ENCODE peak calls at places on chromosomes 12 and 14, in six cellular contexts. F, K, N, Z, W and M are unnamed samples.

GRCh38 chr14:97253756-97254155 is 456.6 kb downstream of the VRK1 start:
- DNase-seq in F (no peak), N (no peak), K (no peak), W (no peak), Z (no peak), M (no peak)

GRCh38 chr12:67748761-67749075 is 100.2 kb downstream of the DYRK2 start:
- DNase-seq in W (no peak), F (no peak), N (no peak), K (peak; percentile 33), Z (peak; percentile 20), M (no peak)

GRCh38 chr12:40055227-40055579 is 50.7 kb downstream of the SLC2A13 start:
- DNase-seq in N (no peak), Z (no peak), W (no peak), F (no peak), K (peak; percentile 19), M (no peak)

GRCh38 chr14:52131640-52132320 is 62.9 kb upstream of the NID2 start:
- DNase-seq in W (peak; percentile 84), K (peak; percentile 96), N (no peak), Z (peak; percentile 92), F (peak; percentile 96), M (peak; percentile 86)

GRCh38 chr14:68548194-68549056 is 244.4 kb downstream of the ZFP36L1 start:
- DNase-seq in Z (peak; percentile 97), N (no peak), F (peak; percentile 99), K (peak; percentile 98), W (peak; percentile 91), M (no peak)

GRCh38 chr12:112314981-112315380 is 67.2 kb downstream of the HECTD4 start:
- DNase-seq in Z (peak; percentile 8), K (peak; percentile 68), F (no peak), W (no peak), N (no peak), M (no peak)

GRCh38 chr14:76904100-76904739 is 78.0 kb downstream of the LRRC74A start:
- DNase-seq in N (no peak), K (peak; percentile 98), Z (peak; percentile 94), W (peak; percentile 84), F (peak; percentile 96), M (no peak)

GRCh38 chr14:65565948-65566347 is 153.4 kb downstream of the FUT8 start:
- DNase-seq in K (no peak), N (no peak), Z (no peak), F (peak; percentile 33), W (no peak), M (no peak)

GRCh38 chr12:112750971-112751370 is 40.6 kb upstream of the RPH3A start:
- DNase-seq in K (peak; percentile 8), N (no peak), W (no peak), F (no peak), Z (no peak), M (no peak)

GRCh38 chr12:50185496-50185895 is 18.3 kb upstream of the CERS5 start:
- DNase-seq in F (no peak), W (no peak), K (no peak), Z (no peak), N (no peak), M (no peak)

GRCh38 chr14:104373055-104373854 is 206.3 kb upstream of the C14orf180 start:
- DNase-seq in K (no peak), F (no peak), W (no peak), N (no peak), Z (no peak), M (no peak)

GRCh38 chr14:91732439-91732838 is 553 bp upstream of the CATSPERB start:
- DNase-seq in W (no peak), N (no peak), K (no peak), Z (no peak), F (no peak), M (no peak)

GRCh38 chr14:106129274-106129673 is 602.9 kb downstream of the TMEM121 start:
- DNase-seq in F (no peak), N (no peak), W (no peak), K (no peak), Z (no peak), M (no peak)

GRCh38 chr12:92408072-92408900 is 262.6 kb upstream of the BTG1 start:
- DNase-seq in W (peak; percentile 67), N (peak; percentile 21), F (peak; percentile 49), K (no peak), Z (peak; percentile 17), M (peak; percentile 50)

GRCh38 chr14:99673328-99674063 is 10.6 kb upstream of the CYP46A1 start:
- DNase-seq in Z (no peak), W (no peak), F (no peak), K (no peak), N (no peak), M (no peak)

GRCh38 chr12:34402228-34402898 is 380.1 kb downstream of the ALG10 start:
- DNase-seq in K (no peak), W (peak; percentile 27), N (no peak), Z (no peak), F (no peak), M (no peak)

GRCh38 chr14:22379727-22380126 is 209.3 kb downstream of the DAD1 start:
- DNase-seq in K (peak; percentile 56), N (no peak), W (no peak), F (no peak), Z (peak; percentile 40), M (no peak)

GRCh38 chr12:79156846-79157463 is 292.4 kb downstream of the SYT1 start:
- DNase-seq in W (no peak), N (no peak), F (no peak), Z (no peak), K (no peak), M (no peak)

GRCh38 chr12:107014050-107014449 is 27.1 kb upstream of the MTERF2 start:
- DNase-seq in Z (no peak), F (no peak), K (no peak), N (no peak), W (no peak), M (no peak)

DNA sequence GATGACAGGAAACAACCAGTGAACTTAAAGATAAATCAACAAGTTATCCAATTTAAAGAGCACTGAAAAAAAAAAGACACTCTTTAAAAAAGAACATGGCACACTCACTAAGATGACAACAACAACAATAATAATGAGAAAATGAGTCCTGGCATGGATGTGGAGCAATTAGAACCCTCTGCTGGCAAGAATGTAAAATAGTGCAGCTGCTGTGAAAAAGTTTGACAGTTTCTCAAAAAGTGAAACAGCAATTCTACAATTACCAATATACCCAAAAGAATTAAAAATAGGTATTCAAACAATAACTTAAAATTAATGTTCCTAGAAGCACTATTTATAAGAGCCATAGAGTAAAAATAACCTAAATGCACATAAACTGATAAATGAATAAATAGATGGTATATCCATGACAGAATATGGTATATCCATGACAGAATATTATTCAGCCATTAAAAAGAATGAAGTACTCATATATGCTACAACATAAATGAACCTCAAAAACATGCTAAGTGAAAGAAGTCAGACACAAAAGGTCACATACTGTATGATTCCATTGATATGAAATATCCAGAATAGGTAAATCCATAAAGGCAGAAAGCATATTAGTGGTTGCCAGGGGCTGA is 49.1 kb upstream of the GPHB5 start:
- DNase-seq in N (no peak), W (no peak), Z (no peak), F (no peak), K (no peak), M (no peak)
- TF ChIP-seq CTCF in N (no peak), W (no peak), Z (peak; percentile 59), F (no peak), K (no peak), M (no peak)

GRCh38 chr12:123543541-123543940 is 10.0 kb upstream of the RILPL1 start:
- DNase-seq in Z (no peak), F (no peak), N (no peak), K (no peak), W (no peak), M (no peak)

GRCh38 chr12:123546281-123546680 is 12.8 kb upstream of the RILPL1 start:
- DNase-seq in K (peak; percentile 40), F (peak; percentile 6), W (no peak), N (no peak), Z (peak; percentile 50), M (no peak)

DNA sequence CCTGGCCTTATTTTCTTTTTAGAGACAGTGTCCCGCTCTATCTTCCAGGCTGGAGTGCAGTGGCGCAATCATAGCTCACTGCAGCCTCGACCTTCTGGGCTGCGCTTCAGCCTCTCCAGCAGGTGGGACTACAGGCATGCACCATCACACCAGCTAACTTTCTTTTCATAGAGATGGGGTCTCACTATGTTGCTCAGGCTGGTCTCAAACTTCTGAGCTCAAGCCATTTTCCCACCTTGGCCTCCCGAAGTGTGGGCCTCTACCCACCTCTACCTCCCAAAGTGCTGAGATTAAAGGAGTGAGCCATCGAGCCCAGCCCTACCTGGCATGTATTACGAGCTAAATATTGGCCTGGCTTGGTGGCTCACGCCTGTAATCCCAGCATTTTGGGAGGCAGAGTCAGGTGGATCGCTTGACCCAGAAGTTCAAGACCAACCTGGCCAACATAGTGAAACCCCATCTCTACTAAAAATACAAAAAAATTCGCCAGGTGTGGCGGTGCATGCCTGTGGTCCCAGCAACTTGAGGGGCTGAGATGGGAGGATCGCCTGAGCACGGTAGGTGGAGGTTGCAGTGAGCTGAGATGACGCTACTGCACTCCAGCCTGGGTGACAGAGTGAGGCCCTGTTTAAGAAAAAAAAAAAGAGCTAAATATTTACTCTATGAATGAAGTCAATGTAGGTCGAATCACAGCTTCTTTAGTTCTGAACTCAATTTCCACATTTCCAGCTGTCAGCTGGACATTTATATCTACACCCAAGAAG is 7.6 kb upstream of the RILPL1 start:
- DNase-seq in Z (no peak), N (no peak), W (no peak), K (no peak), F (no peak), M (no peak)
- TF ChIP-seq CTCF in Z (no peak), N (no peak), W (no peak), K (no peak), F (no peak), M (no peak)

DNA sequence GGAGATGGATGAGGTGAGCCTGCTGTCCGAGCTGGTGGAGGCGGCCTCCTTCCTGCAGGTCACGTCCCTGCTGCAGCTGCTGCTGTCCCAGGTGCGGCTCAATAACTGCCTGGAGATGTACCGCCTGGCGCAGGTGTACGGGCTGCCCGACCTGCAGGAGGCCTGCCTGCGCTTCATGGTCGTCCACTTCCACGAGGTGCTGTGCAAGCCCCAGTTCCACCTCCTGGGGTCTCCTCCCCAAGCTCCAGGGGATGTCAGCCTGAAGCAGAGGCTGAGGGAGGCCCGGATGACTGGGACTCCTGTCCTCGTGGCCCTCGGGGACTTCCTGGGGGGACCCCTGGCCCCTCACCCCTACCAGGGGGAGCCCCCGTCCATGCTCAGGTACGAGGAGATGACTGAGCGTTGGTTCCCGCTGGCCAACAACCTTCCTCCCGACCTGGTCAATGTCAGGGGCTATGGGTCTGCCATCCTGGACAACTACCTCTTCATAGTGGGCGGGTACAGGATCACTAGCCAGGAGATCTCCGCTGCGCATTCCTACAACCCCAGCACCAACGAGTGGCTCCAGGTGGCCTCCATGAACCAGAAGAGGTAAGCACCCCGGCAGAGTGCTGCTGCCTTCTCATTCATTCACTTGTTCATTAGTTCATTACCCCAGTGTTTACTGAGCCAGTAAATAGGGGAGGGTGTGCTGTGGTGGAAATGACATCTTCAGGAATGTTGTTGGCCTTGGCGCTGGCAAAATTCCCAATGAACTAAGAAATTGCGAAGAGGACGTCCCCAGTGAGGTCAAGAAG is 774 bp upstream of the MANSC4 start:
- DNase-seq in N (peak; percentile 21), K (peak; percentile 47), W (peak; percentile 69), Z (peak; percentile 27), F (peak; percentile 68), M (peak; percentile 61)
- TF ChIP-seq CTCF in N (no peak), K (no peak), W (no peak), Z (no peak), F (no peak), M (no peak)

DNA sequence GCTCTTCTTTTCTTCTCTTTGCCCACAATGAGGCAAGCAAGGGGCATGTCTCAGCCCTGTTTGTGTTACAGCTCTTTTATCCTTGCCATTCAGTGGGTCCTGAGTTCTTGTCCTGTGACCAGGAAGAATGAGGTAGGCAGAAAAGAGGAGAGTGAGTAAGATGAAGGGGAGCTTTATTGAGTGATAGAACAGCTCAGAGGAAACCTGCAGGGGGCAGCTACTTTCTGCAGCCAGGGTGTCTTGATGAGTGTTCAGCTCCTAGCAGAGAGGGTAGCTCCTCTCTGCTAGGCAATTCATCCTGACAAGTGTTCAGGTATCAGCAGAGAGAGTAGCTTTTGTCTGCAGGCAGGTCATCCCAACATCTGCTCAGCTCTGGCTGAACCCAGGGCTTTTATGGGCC is 41.0 kb downstream of the HSD17B6 start:
- DNase-seq in F (no peak), N (no peak), W (no peak), Z (no peak), K (no peak), M (no peak)
- TF ChIP-seq CTCF in F (no peak), N (no peak), W (no peak), Z (no peak), K (no peak), M (no peak)